ENCODE peak calls at places on chromosomes 13 and 19, in ten cellular contexts. C is GM04504; V is SW 1271; A is sciatic nerve; T is NAMALWA; W is activated T-cell treated with anti-CD3 and anti-CD28 coated beads, Interleukin-2, amount 50 U/mL, for 72 hours; H is activated CD4-positive, alpha-beta memory T cell treated with anti-CD3 and anti-CD28 coated beads for 36 hours; G is WTC11; P is Calu3; M is heart left ventricle. Q is an unnamed sample.

GRCh38 chr13:106799731-106800335 is 231.9 kb upstream of the ARGLU1 start:
- DNase-seq in C (no peak), T (no peak), M (no peak), A (no peak), W (no peak), V (no peak), P (no peak), G (no peak), H (no peak), Q (no peak)

GRCh38 chr13:86986448-86986847 is 684.7 kb upstream of the SLITRK5 start:
- DNase-seq in W (no peak), M (no peak), T (no peak), V (no peak), C (no peak), G (no peak), P (no peak), A (no peak), H (no peak), Q (no peak)

GRCh38 chr19:1956868-1957492 is 16.0 kb downstream of the CSNK1G2 start:
- DNase-seq in C (no peak), V (no peak), W (no peak), M (peak), T (no peak), H (no peak), G (peak), A (no peak), P (no peak), Q (peak)

GRCh38 chr13:33751151-33751550 is 66.8 kb upstream of the RFC3 start:
- DNase-seq in W (no peak), A (no peak), G (no peak), H (no peak), P (no peak), V (no peak), M (no peak), T (no peak), C (peak), Q (no peak)

GRCh38 chr19:1862424-1863307 is 713 bp downstream of the KLF16 start:
- DNase-seq in A (no peak), W (peak), T (peak), H (peak), P (peak), V (no peak), C (no peak), G (peak), M (peak), Q (peak)

GRCh38 chr13:73230714-73231113 is 171.9 kb downstream of the KLF5 start:
- DNase-seq in G (no peak), W (peak), T (no peak), A (no peak), V (no peak), P (no peak), H (peak), M (no peak), C (no peak), Q (no peak)

GRCh38 chr13:27919934-27920676 is at the start of gene PDX1:
- DNase-seq in A (no peak), G (peak), P (peak), C (no peak), W (peak), H (no peak), V (peak), M (no peak), T (no peak), Q (peak)

GRCh38 chr13:112771877-112772538 is 82.2 kb downstream of the ATP11A start:
- DNase-seq in H (no peak), A (no peak), W (no peak), P (peak), C (no peak), V (no peak), G (no peak), T (no peak), M (no peak), Q (peak)

GRCh38 chr13:94620286-94620896 is 18.7 kb downstream of the GPR180 start:
- DNase-seq in V (peak), T (peak), H (peak), A (no peak), P (no peak), G (peak), M (no peak), W (peak), C (no peak), Q (peak)

GRCh38 chr13:69565334-69565733 is 542.3 kb upstream of the ATXN8OS start:
- DNase-seq in C (no peak), V (peak), W (no peak), G (peak), T (peak), P (peak), A (no peak), H (peak), M (no peak), Q (peak)

GRCh38 chr13:97753942-97754670 is 199.4 kb upstream of the IPO5 start:
- DNase-seq in H (no peak), C (no peak), P (no peak), T (peak), A (no peak), G (peak), V (no peak), W (no peak), M (no peak), Q (peak)

GRCh38 chr19:4042731-4043082 is 24.0 kb downstream of the ZBTB7A start:
- DNase-seq in H (no peak), C (no peak), A (no peak), P (peak), M (no peak), V (no peak), W (no peak), G (no peak), T (no peak), Q (peak)

GRCh38 chr19:2246801-2247361 is 2.2 kb upstream of the AMH start:
- DNase-seq in W (no peak), C (no peak), A (no peak), H (no peak), M (peak), T (no peak), P (peak), V (peak), G (no peak), Q (no peak)

GRCh38 chr13:47005761-47006414 is 109.0 kb upstream of the HTR2A start:
- DNase-seq in H (no peak), P (no peak), M (no peak), T (no peak), V (no peak), A (no peak), G (no peak), W (no peak), C (no peak), Q (no peak)

GRCh38 chr13:72050251-72050650 is 183.2 kb upstream of the DACH1 start:
- DNase-seq in M (no peak), T (no peak), C (no peak), V (no peak), A (no peak), P (no peak), W (no peak), H (no peak), G (no peak), Q (no peak)

GRCh38 chr13:41668130-41668757 is 210.9 kb downstream of the RGCC start:
- DNase-seq in P (peak), C (peak), H (peak), G (no peak), V (peak), T (peak), A (no peak), W (peak), M (peak), Q (peak)

GRCh38 chr19:16290692-16291091 is 33.9 kb upstream of the KLF2 start:
- DNase-seq in G (no peak), M (no peak), C (no peak), H (no peak), T (no peak), V (no peak), W (no peak), P (no peak), A (no peak), Q (no peak)

GRCh38 chr13:50386527-50387123 is 371.4 kb downstream of the KCNRG start:
- DNase-seq in V (no peak), M (peak), P (no peak), G (peak), C (peak), W (no peak), H (no peak), A (no peak), T (no peak), Q (no peak)

GRCh38 chr19:43504426-43505185 is at the start of gene PHLDB3:
- DNase-seq in W (peak), A (peak), C (no peak), H (peak), T (no peak), M (peak), V (peak), P (peak), G (peak), Q (peak)

GRCh38 chr19:38706792-38707511 is 37.3 kb downstream of the CAPN12 start:
- DNase-seq in A (no peak), V (no peak), M (no peak), C (no peak), G (no peak), P (peak), T (no peak), H (no peak), W (no peak), Q (peak)

GRCh38 chr13:102003848-102004570 is 397.8 kb downstream of the FGF14 start:
- DNase-seq in M (no peak), H (no peak), V (no peak), P (no peak), C (no peak), T (no peak), G (no peak), A (no peak), W (no peak), Q (no peak)

GRCh38 chr19:47142779-47143178 is 12.1 kb downstream of the SAE1 start:
- DNase-seq in V (no peak), G (no peak), A (no peak), P (no peak), C (no peak), T (no peak), H (no peak), M (no peak), W (no peak), Q (no peak)

GRCh38 chr13:33119022-33119735 is 103.0 kb downstream of the KL start:
- DNase-seq in G (no peak), C (no peak), T (no peak), W (no peak), M (no peak), H (no peak), A (no peak), P (no peak), V (no peak), Q (no peak)

GRCh38 chr19:30122431-30122830 is 180.4 kb downstream of the URI1 start:
- DNase-seq in C (no peak), P (no peak), W (no peak), M (no peak), V (no peak), A (no peak), G (no peak), T (no peak), H (no peak), Q (no peak)

GRCh38 chr13:71320452-71320851 is 546.6 kb downstream of the DACH1 start:
- DNase-seq in G (peak), V (no peak), C (no peak), P (peak), H (no peak), W (peak), M (no peak), A (no peak), T (peak), Q (peak)

Q was measured in H7.